ENCODE peak calls at places on chromosomes 4 and X, in seven cellular contexts. One of them, this sample, is unnamed.

GRCh38 chrX:6169407-6169806 is 59.3 kb downstream of the NLGN4X start:
- DNase-seq in fibroblast of mammary gland: no peak
- DNase-seq in colonic mucosa: no peak
- DNase-seq in transverse colon: no peak
- DNase-seq in hepatocyte: no peak
- DNase-seq in MM.1S: no peak
- DNase-seq in BE2C: no peak
- DNase-seq in this sample: peak

GRCh38 chr4:47075919-47076318 is 44.6 kb downstream of the GABRB1 start:
- DNase-seq in fibroblast of mammary gland: no peak
- DNase-seq in colonic mucosa: no peak
- DNase-seq in transverse colon: no peak
- DNase-seq in hepatocyte: no peak
- DNase-seq in MM.1S: no peak
- DNase-seq in BE2C: no peak
- DNase-seq in this sample: no peak

GRCh38 chr4:28562913-28563312 is 1702.3 kb downstream of the STIM2 start:
- DNase-seq in fibroblast of mammary gland: no peak
- DNase-seq in colonic mucosa: no peak
- DNase-seq in transverse colon: no peak
- DNase-seq in hepatocyte: no peak
- DNase-seq in MM.1S: no peak
- DNase-seq in BE2C: no peak
- DNase-seq in this sample: no peak

GRCh38 chrX:2732076-2732475 is 19.8 kb upstream of the XG start:
- DNase-seq in fibroblast of mammary gland: no peak
- DNase-seq in colonic mucosa: no peak
- DNase-seq in transverse colon: no peak
- DNase-seq in hepatocyte: no peak
- DNase-seq in MM.1S: no peak
- DNase-seq in BE2C: no peak
- DNase-seq in this sample: no peak

GRCh38 chrX:150575415-150575814 is 7.0 kb downstream of the MTM1 start:
- DNase-seq in fibroblast of mammary gland: peak
- DNase-seq in colonic mucosa: peak
- DNase-seq in transverse colon: peak
- DNase-seq in hepatocyte: peak
- DNase-seq in MM.1S: no peak
- DNase-seq in BE2C: no peak
- DNase-seq in this sample: no peak

GRCh38 chrX:68112321-68112720 is 321.0 kb downstream of the OPHN1 start:
- DNase-seq in fibroblast of mammary gland: no peak
- DNase-seq in colonic mucosa: no peak
- DNase-seq in transverse colon: no peak
- DNase-seq in hepatocyte: no peak
- DNase-seq in MM.1S: no peak
- DNase-seq in BE2C: no peak
- DNase-seq in this sample: peak

GRCh38 chr4:76879731-76880364 is 18.1 kb downstream of the SOWAHB start:
- DNase-seq in fibroblast of mammary gland: peak
- DNase-seq in colonic mucosa: no peak
- DNase-seq in transverse colon: no peak
- DNase-seq in hepatocyte: no peak
- DNase-seq in MM.1S: no peak
- DNase-seq in BE2C: no peak
- DNase-seq in this sample: no peak

GRCh38 chr4:146472404-146472803 is 49.3 kb downstream of the SLC10A7 start:
- DNase-seq in fibroblast of mammary gland: no peak
- DNase-seq in colonic mucosa: no peak
- DNase-seq in transverse colon: no peak
- DNase-seq in hepatocyte: no peak
- DNase-seq in MM.1S: no peak
- DNase-seq in BE2C: peak
- DNase-seq in this sample: no peak

DNA sequence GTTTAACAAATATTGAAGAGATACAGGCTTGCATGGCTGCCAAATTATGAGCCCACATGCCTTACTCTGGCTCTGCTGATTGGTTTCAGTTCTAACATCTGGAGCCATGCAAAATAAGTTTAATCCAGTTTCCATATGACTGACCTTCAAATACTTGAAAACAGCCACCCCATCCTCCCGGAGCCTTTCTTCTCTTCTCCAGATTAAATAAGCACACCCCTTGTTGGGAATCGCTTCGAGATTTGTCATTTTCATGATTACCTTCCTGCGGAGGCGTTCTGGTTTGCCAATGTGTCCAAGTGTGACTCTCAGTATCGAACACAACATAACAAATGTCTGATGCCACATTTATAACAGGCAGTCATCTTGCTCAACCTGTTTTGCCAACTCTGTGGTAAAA is 101.6 kb upstream of the JADE1 start:
- DNase-seq in fibroblast of mammary gland: peak
- DNase-seq in colonic mucosa: no peak
- DNase-seq in transverse colon: no peak
- DNase-seq in hepatocyte: no peak
- DNase-seq in MM.1S: no peak
- DNase-seq in BE2C: no peak
- DNase-seq in this sample: no peak
- H3K4me3 ChIP-seq in fibroblast of mammary gland: no peak
- H3K4me3 ChIP-seq in colonic mucosa: no peak
- H3K4me3 ChIP-seq in transverse colon: no peak
- H3K4me3 ChIP-seq in hepatocyte: no peak
- H3K4me3 ChIP-seq in MM.1S: no peak
- H3K4me3 ChIP-seq in BE2C: no peak
- H3K4me3 ChIP-seq in this sample: no peak

DNA sequence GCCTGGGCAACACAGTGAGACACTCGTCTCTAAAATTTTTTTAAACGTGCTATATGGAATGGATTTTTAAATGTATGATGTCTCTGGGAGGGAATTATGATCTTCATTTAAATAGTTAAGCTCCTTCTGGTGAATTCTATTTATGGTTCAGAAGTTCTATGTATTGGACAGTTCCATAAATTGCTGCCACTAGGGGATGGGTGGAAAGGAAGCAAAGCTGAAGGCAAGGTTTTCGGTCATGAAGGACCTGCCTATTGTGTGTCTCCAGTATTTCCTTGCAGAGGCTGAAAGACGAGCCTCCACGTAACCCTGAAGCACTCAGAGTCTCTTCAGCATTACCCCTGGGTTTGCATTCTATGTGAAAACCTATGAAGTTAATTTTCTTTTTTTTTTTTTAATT is 451.5 kb upstream of the FAT1 start:
- DNase-seq in fibroblast of mammary gland: peak
- DNase-seq in colonic mucosa: no peak
- DNase-seq in transverse colon: no peak
- DNase-seq in hepatocyte: no peak
- DNase-seq in MM.1S: no peak
- DNase-seq in BE2C: no peak
- DNase-seq in this sample: no peak
- TF ChIP-seq CTCF in fibroblast of mammary gland: peak
- TF ChIP-seq CTCF in colonic mucosa: peak
- TF ChIP-seq CTCF in transverse colon: no peak
- TF ChIP-seq CTCF in hepatocyte: no peak
- TF ChIP-seq CTCF in MM.1S: no peak
- TF ChIP-seq CTCF in BE2C: peak
- TF ChIP-seq CTCF in this sample: peak

GRCh38 chr4:124710911-124711310 is 1.6 kb downstream of the ANKRD50 start:
- DNase-seq in fibroblast of mammary gland: no peak
- DNase-seq in colonic mucosa: peak
- DNase-seq in transverse colon: no peak
- DNase-seq in hepatocyte: peak
- DNase-seq in MM.1S: no peak
- DNase-seq in BE2C: no peak
- DNase-seq in this sample: no peak
- H3K4me3 ChIP-seq in fibroblast of mammary gland: peak
- H3K4me3 ChIP-seq in colonic mucosa: peak
- H3K4me3 ChIP-seq in transverse colon: peak
- H3K4me3 ChIP-seq in hepatocyte: peak
- H3K4me3 ChIP-seq in MM.1S: no peak
- H3K4me3 ChIP-seq in BE2C: peak
- H3K4me3 ChIP-seq in this sample: peak

GRCh38 chr4:185227131-185227551 is 17.7 kb downstream of the SNX25 start:
- DNase-seq in fibroblast of mammary gland: no peak
- DNase-seq in colonic mucosa: no peak
- DNase-seq in transverse colon: no peak
- DNase-seq in hepatocyte: peak
- DNase-seq in MM.1S: no peak
- DNase-seq in BE2C: no peak
- DNase-seq in this sample: no peak

GRCh38 chr4:185221912-185222311 is 12.5 kb downstream of the SNX25 start:
- DNase-seq in fibroblast of mammary gland: no peak
- DNase-seq in colonic mucosa: no peak
- DNase-seq in transverse colon: no peak
- DNase-seq in hepatocyte: no peak
- DNase-seq in MM.1S: no peak
- DNase-seq in BE2C: no peak
- DNase-seq in this sample: no peak

GRCh38 chr4:185222598-185222997 is 13.2 kb downstream of the SNX25 start:
- DNase-seq in fibroblast of mammary gland: peak
- DNase-seq in colonic mucosa: no peak
- DNase-seq in transverse colon: no peak
- DNase-seq in hepatocyte: no peak
- DNase-seq in MM.1S: no peak
- DNase-seq in BE2C: no peak
- DNase-seq in this sample: no peak

GRCh38 chr4:185221491-185221890 is 12.1 kb downstream of the SNX25 start:
- DNase-seq in fibroblast of mammary gland: no peak
- DNase-seq in colonic mucosa: no peak
- DNase-seq in transverse colon: no peak
- DNase-seq in hepatocyte: no peak
- DNase-seq in MM.1S: no peak
- DNase-seq in BE2C: no peak
- DNase-seq in this sample: no peak

DNA sequence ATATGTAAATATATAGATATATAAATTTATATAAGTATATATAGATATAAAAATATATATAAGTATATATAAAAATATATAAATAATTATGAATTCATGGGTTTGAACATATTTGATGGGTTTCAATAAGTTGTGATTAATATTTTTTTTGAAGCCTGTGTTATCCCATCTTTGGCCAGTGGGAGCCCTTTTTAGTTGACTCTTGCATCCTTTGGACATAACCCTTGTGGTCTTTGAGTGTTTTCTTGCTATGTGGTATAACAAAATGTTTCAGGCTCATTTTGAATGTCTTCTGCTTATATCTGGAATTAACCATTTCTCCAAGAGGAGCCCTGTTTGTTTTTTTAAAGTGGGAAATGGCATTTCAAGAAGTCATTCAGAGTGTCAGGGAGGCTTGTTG is 15.2 kb downstream of the SNX25 start:
- DNase-seq in fibroblast of mammary gland: no peak
- DNase-seq in colonic mucosa: no peak
- DNase-seq in transverse colon: no peak
- DNase-seq in hepatocyte: no peak
- DNase-seq in MM.1S: no peak
- DNase-seq in BE2C: no peak
- DNase-seq in this sample: no peak
- TF ChIP-seq CTCF in fibroblast of mammary gland: peak
- TF ChIP-seq CTCF in colonic mucosa: no peak
- TF ChIP-seq CTCF in transverse colon: no peak
- TF ChIP-seq CTCF in hepatocyte: no peak
- TF ChIP-seq CTCF in MM.1S: peak
- TF ChIP-seq CTCF in BE2C: peak
- TF ChIP-seq CTCF in this sample: peak